ENCODE peak calls at places on chromosomes 13 and 19, in ten cellular contexts. G is BE2C; U is foreskin fibroblast; A is stimulated activated CD8-positive, alpha-beta memory T cell treated with anti-CD3 and anti-CD28 coated beads, Interleukin-15, amount 100 ng/mL, for 24 hours; Q is AG09319; Z is germinal center; S is glutamatergic neuron; C is iris pigment epithelial cell; M is M059J; V is activated CD4-positive, alpha-beta T cell treated with anti-CD3 and anti-CD28 coated beads, Interleukin-2, amount 10 ng/mL, durations not matched to agents 7 days and 5 days. N is an unnamed sample.

GRCh38 chr19:53707278-53707677 is 75.5 kb downstream of the DPRX start:
- DNase-seq in G (no peak), U (no peak), A (no peak), Q (no peak), Z (no peak), S (no peak), C (no peak), M (no peak), V (no peak), N (no peak)

GRCh38 chr13:102197193-102197592 is 204.7 kb downstream of the FGF14 start:
- DNase-seq in G (peak), U (peak), A (no peak), Q (no peak), Z (no peak), S (no peak), C (peak), M (peak), V (no peak), N (no peak)

GRCh38 chr13:26038931-26039475 is 12.8 kb downstream of the SHISA2 start:
- DNase-seq in G (no peak), U (no peak), A (no peak), Q (no peak), Z (no peak), S (no peak), C (no peak), M (no peak), V (no peak), N (no peak)

GRCh38 chr13:43316997-43317396 is 293.6 kb downstream of the DNAJC15 start:
- DNase-seq in G (peak), U (peak), A (no peak), Q (no peak), Z (no peak), S (no peak), C (peak), M (peak), V (no peak), N (peak)

GRCh38 chr19:15288146-15288963 is 44.0 kb downstream of the BRD4 start:
- DNase-seq in G (peak), U (peak), A (no peak), Q (no peak), Z (peak), S (peak), C (no peak), M (no peak), V (peak), N (peak)

GRCh38 chr19:19026299-19026971 is 6.9 kb downstream of the SUGP2 start:
- DNase-seq in G (no peak), U (peak), A (no peak), Q (no peak), Z (no peak), S (no peak), C (no peak), M (peak), V (no peak), N (no peak)

GRCh38 chr19:40594657-40595077 is 6.5 kb upstream of the LTBP4 start:
- DNase-seq in G (no peak), U (peak), A (no peak), Q (no peak), Z (no peak), S (peak), C (peak), M (peak), V (no peak), N (no peak)

GRCh38 chr13:29925457-29925856 is 75.0 kb upstream of the UBL3 start:
- DNase-seq in G (peak), U (peak), A (no peak), Q (peak), Z (no peak), S (no peak), C (peak), M (peak), V (no peak), N (peak)

GRCh38 chr19:47561440-47562045 is 11.4 kb downstream of the ZNF541 start:
- DNase-seq in G (no peak), U (no peak), A (no peak), Q (no peak), Z (no peak), S (no peak), C (no peak), M (peak), V (no peak), N (no peak)

GRCh38 chr19:5987077-5987818 is 9.3 kb upstream of the RANBP3 start:
- DNase-seq in G (peak), U (peak), A (peak), Q (peak), Z (peak), S (peak), C (peak), M (peak), V (peak), N (peak)

GRCh38 chr19:47094557-47095517 is 18.7 kb downstream of the ZC3H4 start:
- DNase-seq in G (no peak), U (no peak), A (no peak), Q (no peak), Z (no peak), S (no peak), C (no peak), M (no peak), V (peak), N (no peak)

GRCh38 chr19:10289836-10290438 is at the start of gene ICAM5:
- DNase-seq in G (no peak), U (peak), A (no peak), Q (no peak), Z (peak), S (peak), C (no peak), M (peak), V (no peak), N (peak)

GRCh38 chr13:39462456-39462855 is 140.5 kb downstream of the LHFPL6 start:
- DNase-seq in G (no peak), U (no peak), A (no peak), Q (no peak), Z (no peak), S (no peak), C (peak), M (no peak), V (no peak), N (no peak)

N was measured in RPMI8226.